ENCODE peak calls at places on chromosome 5, in seven cellular contexts. T is GM20000, H is Right ventricle myocardium inferior, S is HEK293T, P is mucosa of descending colon, Q is psoas muscle, D is coronary artery. V is an unnamed sample.
A peak's percentile ranks its signal among the peaks of the same experiment; 100 is the strongest.

GRCh38 chr5:154782326-154782725 is 27.1 kb downstream of the LARP1 start:
- DNase-seq in T (no peak), H (no peak), S (no peak), P (no peak), Q (no peak), D (no peak), V (no peak)

GRCh38 chr5:116626272-116626723 is 51.7 kb upstream of the SEMA6A start:
- DNase-seq in T (no peak), H (peak; percentile 70), S (peak; percentile 31), P (no peak), Q (peak; percentile 75), D (peak; percentile 83), V (no peak)

GRCh38 chr5:95178046-95178651 is 106.7 kb downstream of the MCTP1 start:
- DNase-seq in T (no peak), H (no peak), S (peak; percentile 55), P (no peak), Q (no peak), D (no peak), V (no peak)

GRCh38 chr5:115274584-115274983 is 11.9 kb upstream of the PGGT1B start:
- DNase-seq in T (no peak), H (no peak), S (no peak), P (no peak), Q (no peak), D (no peak), V (no peak)

GRCh38 chr5:143054480-143054941 is 284.3 kb downstream of the ARHGAP26 start:
- DNase-seq in T (peak; percentile 35), H (no peak), S (no peak), P (no peak), Q (no peak), D (no peak), V (no peak)

GRCh38 chr5:417765-418559 is 25.0 kb upstream of the EXOC3 start:
- DNase-seq in T (no peak), H (no peak), S (no peak), P (no peak), Q (no peak), D (no peak), V (no peak)

GRCh38 chr5:172540099-172540870 is 86.0 kb upstream of the SH3PXD2B start:
- DNase-seq in T (no peak), H (no peak), S (no peak), P (no peak), Q (no peak), D (peak; percentile 53), V (peak; percentile 8)

GRCh38 chr5:177426566-177427210 is at the start of gene GRK6:
- DNase-seq in T (peak; percentile 64), H (peak; percentile 78), S (no peak), P (peak; percentile 90), Q (peak; percentile 75), D (peak; percentile 80), V (no peak)

V was measured in vagina.